ENCODE peak calls at places on chromosomes 2 and 18, in six cellular contexts. One of them, this sample, is unnamed.

GRCh38 chr2:240182476-240182875 is 42.0 kb upstream of the OTOS start:
- DNase-seq in Peyer's patch: no peak
- DNase-seq in WERI-Rb-1: no peak
- DNase-seq in transverse colon: no peak
- DNase-seq in heart left ventricle: no peak
- DNase-seq in upper lobe of right lung: peak; percentile 33
- DNase-seq in this sample: no peak

GRCh38 chr2:153622285-153622684 is 143.7 kb upstream of the RPRM start:
- DNase-seq in Peyer's patch: no peak
- DNase-seq in WERI-Rb-1: no peak
- DNase-seq in transverse colon: no peak
- DNase-seq in heart left ventricle: no peak
- DNase-seq in upper lobe of right lung: no peak
- DNase-seq in this sample: no peak

GRCh38 chr2:225171350-225171749 is 129.1 kb upstream of the DOCK10 start:
- DNase-seq in Peyer's patch: no peak
- DNase-seq in WERI-Rb-1: no peak
- DNase-seq in transverse colon: no peak
- DNase-seq in heart left ventricle: no peak
- DNase-seq in upper lobe of right lung: no peak
- DNase-seq in this sample: no peak

GRCh38 chr2:145548479-145548878 is 1028.6 kb upstream of the ZEB2 start:
- DNase-seq in Peyer's patch: no peak
- DNase-seq in WERI-Rb-1: no peak
- DNase-seq in transverse colon: no peak
- DNase-seq in heart left ventricle: no peak
- DNase-seq in upper lobe of right lung: no peak
- DNase-seq in this sample: no peak

GRCh38 chr2:231182500-231182899 is 15.9 kb upstream of the ARMC9 start:
- DNase-seq in Peyer's patch: no peak
- DNase-seq in WERI-Rb-1: no peak
- DNase-seq in transverse colon: no peak
- DNase-seq in heart left ventricle: no peak
- DNase-seq in upper lobe of right lung: no peak
- DNase-seq in this sample: no peak

GRCh38 chr2:45826889-45827635 is 175.6 kb downstream of the PRKCE start:
- DNase-seq in Peyer's patch: no peak
- DNase-seq in WERI-Rb-1: no peak
- DNase-seq in transverse colon: peak; percentile 38
- DNase-seq in heart left ventricle: peak; percentile 86
- DNase-seq in upper lobe of right lung: no peak
- DNase-seq in this sample: no peak

GRCh38 chr2:43083710-43084698 is 142.4 kb downstream of the ZFP36L2 start:
- DNase-seq in Peyer's patch: no peak
- DNase-seq in WERI-Rb-1: peak; percentile 64
- DNase-seq in transverse colon: no peak
- DNase-seq in heart left ventricle: peak; percentile 78
- DNase-seq in upper lobe of right lung: no peak
- DNase-seq in this sample: no peak

GRCh38 chr2:222673883-222674282 is 2.4 kb downstream of the MOGAT1 start:
- DNase-seq in Peyer's patch: no peak
- DNase-seq in WERI-Rb-1: peak; percentile 25
- DNase-seq in transverse colon: no peak
- DNase-seq in heart left ventricle: no peak
- DNase-seq in upper lobe of right lung: no peak
- DNase-seq in this sample: no peak

GRCh38 chr2:23375448-23375847 is 9.5 kb upstream of the KLHL29 start:
- DNase-seq in Peyer's patch: no peak
- DNase-seq in WERI-Rb-1: peak; percentile 54
- DNase-seq in transverse colon: no peak
- DNase-seq in heart left ventricle: no peak
- DNase-seq in upper lobe of right lung: no peak
- DNase-seq in this sample: no peak

GRCh38 chr2:231334179-231334930 is 61.2 kb upstream of the B3GNT7 start:
- DNase-seq in Peyer's patch: no peak
- DNase-seq in WERI-Rb-1: no peak
- DNase-seq in transverse colon: no peak
- DNase-seq in heart left ventricle: no peak
- DNase-seq in upper lobe of right lung: no peak
- DNase-seq in this sample: no peak

GRCh38 chr2:97913846-97914245 is 81.9 kb downstream of the TMEM131 start:
- DNase-seq in Peyer's patch: no peak
- DNase-seq in WERI-Rb-1: no peak
- DNase-seq in transverse colon: no peak
- DNase-seq in heart left ventricle: no peak
- DNase-seq in upper lobe of right lung: no peak
- DNase-seq in this sample: no peak

GRCh38 chr2:240893363-240893828 is 2.6 kb downstream of the MAB21L4 start:
- DNase-seq in Peyer's patch: no peak
- DNase-seq in WERI-Rb-1: peak; percentile 82
- DNase-seq in transverse colon: no peak
- DNase-seq in heart left ventricle: no peak
- DNase-seq in upper lobe of right lung: no peak
- DNase-seq in this sample: peak; percentile 24

GRCh38 chr2:205166749-205167148 is 515.6 kb upstream of the NRP2 start:
- DNase-seq in Peyer's patch: no peak
- DNase-seq in WERI-Rb-1: no peak
- DNase-seq in transverse colon: no peak
- DNase-seq in heart left ventricle: peak; percentile 33
- DNase-seq in upper lobe of right lung: no peak
- DNase-seq in this sample: no peak

GRCh38 chr18:51128533-51128932 is 68.9 kb downstream of the MEX3C start:
- DNase-seq in Peyer's patch: no peak
- DNase-seq in WERI-Rb-1: no peak
- DNase-seq in transverse colon: no peak
- DNase-seq in heart left ventricle: no peak
- DNase-seq in upper lobe of right lung: no peak
- DNase-seq in this sample: no peak

GRCh38 chr2:38794235-38794946 is 16.4 kb downstream of the GEMIN6 start:
- DNase-seq in Peyer's patch: no peak
- DNase-seq in WERI-Rb-1: no peak
- DNase-seq in transverse colon: no peak
- DNase-seq in heart left ventricle: no peak
- DNase-seq in upper lobe of right lung: no peak
- DNase-seq in this sample: no peak

GRCh38 chr2:237529452-237530402 is 36.6 kb upstream of the PRLH start:
- DNase-seq in Peyer's patch: no peak
- DNase-seq in WERI-Rb-1: no peak
- DNase-seq in transverse colon: no peak
- DNase-seq in heart left ventricle: peak; percentile 23
- DNase-seq in upper lobe of right lung: no peak
- DNase-seq in this sample: no peak

GRCh38 chr2:191625016-191625415 is 52.9 kb upstream of the NABP1 start:
- DNase-seq in Peyer's patch: peak; percentile 40
- DNase-seq in WERI-Rb-1: no peak
- DNase-seq in transverse colon: no peak
- DNase-seq in heart left ventricle: no peak
- DNase-seq in upper lobe of right lung: peak; percentile 62
- DNase-seq in this sample: peak; percentile 60

GRCh38 chr18:50973367-50974126 is 5.7 kb downstream of the ELAC1 start:
- DNase-seq in Peyer's patch: no peak
- DNase-seq in WERI-Rb-1: no peak
- DNase-seq in transverse colon: no peak
- DNase-seq in heart left ventricle: no peak
- DNase-seq in upper lobe of right lung: no peak
- DNase-seq in this sample: no peak

GRCh38 chr2:48450936-48451602 is 78.9 kb upstream of the STON1 start:
- DNase-seq in Peyer's patch: no peak
- DNase-seq in WERI-Rb-1: no peak
- DNase-seq in transverse colon: no peak
- DNase-seq in heart left ventricle: no peak
- DNase-seq in upper lobe of right lung: no peak
- DNase-seq in this sample: no peak

GRCh38 chr2:54597153-54597827 is 126.2 kb upstream of the EML6 start:
- DNase-seq in Peyer's patch: no peak
- DNase-seq in WERI-Rb-1: no peak
- DNase-seq in transverse colon: peak; percentile 68
- DNase-seq in heart left ventricle: peak; percentile 77
- DNase-seq in upper lobe of right lung: no peak
- DNase-seq in this sample: no peak

GRCh38 chr2:174246944-174247381 is 1.4 kb downstream of the OLA1 start:
- DNase-seq in Peyer's patch: no peak
- DNase-seq in WERI-Rb-1: peak; percentile 59
- DNase-seq in transverse colon: no peak
- DNase-seq in heart left ventricle: no peak
- DNase-seq in upper lobe of right lung: no peak
- DNase-seq in this sample: no peak

DNA sequence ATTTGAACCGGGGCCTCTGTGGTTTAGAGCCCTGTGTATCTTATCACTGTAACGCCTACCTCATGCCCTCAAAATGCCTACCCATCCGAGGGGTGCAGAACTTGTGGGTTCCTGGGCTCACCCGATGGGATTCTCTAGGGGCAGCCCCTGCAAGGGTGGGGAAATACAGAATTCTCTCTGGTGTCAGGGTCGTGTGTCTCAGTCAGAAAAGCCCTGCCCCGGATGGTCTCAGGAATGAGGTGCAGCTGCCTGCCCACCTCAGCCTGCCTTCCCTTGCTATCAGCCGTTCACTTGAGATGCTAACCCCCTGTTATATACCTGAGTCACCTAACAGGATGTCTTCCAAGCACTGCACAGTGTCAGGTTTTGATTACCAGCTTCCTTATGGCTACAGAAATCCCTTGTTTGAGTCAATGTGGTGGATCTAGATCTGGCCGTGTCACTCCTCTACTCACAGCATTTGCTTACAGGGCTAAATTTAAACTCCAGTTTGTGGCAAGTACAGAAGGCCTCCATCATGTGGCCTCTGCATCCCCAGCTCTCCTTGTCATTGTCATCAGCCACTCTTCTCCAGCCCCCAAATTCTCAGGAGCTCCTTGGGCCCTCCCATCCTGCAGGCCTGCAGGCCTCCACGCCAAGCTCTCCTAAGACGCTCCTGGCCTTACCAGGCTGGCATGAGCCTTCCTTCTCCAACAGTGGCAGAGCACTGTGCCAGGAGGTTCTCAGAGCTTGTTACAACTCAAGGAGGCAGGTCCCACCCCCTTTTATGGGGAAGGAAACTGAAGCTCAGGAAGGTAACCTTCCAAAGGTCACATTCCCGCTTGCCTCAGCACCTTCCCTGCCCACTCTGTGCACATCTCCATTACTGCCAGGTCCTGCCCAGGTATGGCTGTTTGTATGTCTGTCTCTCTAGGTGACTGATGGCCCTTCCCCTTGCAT is 14.3 kb upstream of the MAP3K2 start:
- DNase-seq in Peyer's patch: no peak
- DNase-seq in WERI-Rb-1: no peak
- DNase-seq in transverse colon: peak; percentile 76
- DNase-seq in heart left ventricle: no peak
- DNase-seq in upper lobe of right lung: no peak
- DNase-seq in this sample: no peak
- H3K27ac ChIP-seq in Peyer's patch: no peak overlapping the region
- H3K27ac ChIP-seq in WERI-Rb-1: no peak overlapping the region
- H3K27ac ChIP-seq in transverse colon: peak overlapping the region; percentile 82
- H3K27ac ChIP-seq in heart left ventricle: no peak overlapping the region
- H3K27ac ChIP-seq in upper lobe of right lung: no peak overlapping the region
- H3K27ac ChIP-seq in this sample: no peak overlapping the region

GRCh38 chr2:202290970-202291369 is 25.4 kb downstream of the NOP58 start:
- DNase-seq in Peyer's patch: no peak
- DNase-seq in WERI-Rb-1: no peak
- DNase-seq in transverse colon: no peak
- DNase-seq in heart left ventricle: no peak
- DNase-seq in upper lobe of right lung: no peak
- DNase-seq in this sample: no peak

GRCh38 chr2:202289394-202290204 is 24.0 kb downstream of the NOP58 start:
- DNase-seq in Peyer's patch: no peak
- DNase-seq in WERI-Rb-1: no peak
- DNase-seq in transverse colon: no peak
- DNase-seq in heart left ventricle: no peak
- DNase-seq in upper lobe of right lung: no peak
- DNase-seq in this sample: no peak

GRCh38 chr2:202290316-202290715 is 24.8 kb downstream of the NOP58 start:
- DNase-seq in Peyer's patch: no peak
- DNase-seq in WERI-Rb-1: no peak
- DNase-seq in transverse colon: no peak
- DNase-seq in heart left ventricle: no peak
- DNase-seq in upper lobe of right lung: no peak
- DNase-seq in this sample: no peak

DNA sequence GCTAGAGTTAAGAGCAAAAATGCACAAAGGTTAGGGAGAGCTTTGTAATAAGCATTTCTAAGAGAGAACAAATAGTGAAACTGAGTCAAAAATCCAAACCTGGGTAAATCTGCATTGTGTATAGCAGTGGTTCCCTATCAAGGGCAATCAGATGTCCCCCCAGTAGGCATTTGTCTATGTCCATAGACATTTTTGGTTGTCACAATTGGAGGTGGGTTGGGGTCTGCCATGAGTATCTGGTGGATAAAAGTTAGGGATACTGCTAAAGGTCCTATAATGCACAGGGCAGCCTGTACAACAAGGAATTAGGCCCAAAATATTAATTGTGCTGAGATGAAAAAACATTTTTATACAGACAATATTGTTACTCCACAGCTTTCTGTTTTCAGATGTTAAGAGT is 21.0 kb downstream of the NOP58 start:
- DNase-seq in Peyer's patch: no peak
- DNase-seq in WERI-Rb-1: no peak
- DNase-seq in transverse colon: no peak
- DNase-seq in heart left ventricle: no peak
- DNase-seq in upper lobe of right lung: no peak
- DNase-seq in this sample: no peak
- H3K36me3 ChIP-seq in Peyer's patch: no peaks in the 10 kb centered on the region
- H3K36me3 ChIP-seq in WERI-Rb-1: peaks cover 90% of the 10 kb centered on the region
- H3K36me3 ChIP-seq in transverse colon: no peaks in the 10 kb centered on the region
- H3K36me3 ChIP-seq in heart left ventricle: peaks cover 97% of the 10 kb centered on the region
- H3K36me3 ChIP-seq in upper lobe of right lung: peaks cover 99% of the 10 kb centered on the region
- H3K36me3 ChIP-seq in this sample: peaks cover 54% of the 10 kb centered on the region

DNA sequence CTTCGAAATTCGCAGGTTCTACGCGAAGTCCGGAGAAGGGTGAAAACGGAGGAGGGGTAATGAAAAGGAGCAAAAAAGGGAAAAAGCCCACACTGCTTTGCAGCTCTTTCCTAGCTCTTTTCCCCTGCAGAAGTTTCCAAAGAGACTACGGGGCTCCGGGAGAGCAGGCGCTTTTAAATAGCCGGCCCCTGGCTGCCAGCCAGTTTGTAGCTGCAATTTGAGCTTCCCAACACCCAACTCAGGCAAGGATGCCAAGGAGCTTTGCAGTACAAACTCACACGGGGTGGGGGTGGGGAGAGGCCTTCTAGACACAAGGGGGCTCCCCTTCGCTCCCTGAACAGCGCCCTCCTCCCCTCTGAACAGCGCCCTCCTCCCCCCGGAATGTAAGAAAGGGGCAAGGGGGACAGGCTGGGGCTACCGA is at the start of gene IGFBP5:
- DNase-seq in Peyer's patch: peak; percentile 36
- DNase-seq in WERI-Rb-1: peak; percentile 38
- DNase-seq in transverse colon: peak; percentile 75
- DNase-seq in heart left ventricle: peak; percentile 89
- DNase-seq in upper lobe of right lung: peak; percentile 81
- DNase-seq in this sample: no peak
- TF ChIP-seq CTCF in Peyer's patch: no peak
- TF ChIP-seq CTCF in WERI-Rb-1: peak; percentile 39
- TF ChIP-seq CTCF in transverse colon: no peak
- TF ChIP-seq CTCF in heart left ventricle: no peak
- TF ChIP-seq CTCF in upper lobe of right lung: no peak
- TF ChIP-seq CTCF in this sample: no peak

DNA sequence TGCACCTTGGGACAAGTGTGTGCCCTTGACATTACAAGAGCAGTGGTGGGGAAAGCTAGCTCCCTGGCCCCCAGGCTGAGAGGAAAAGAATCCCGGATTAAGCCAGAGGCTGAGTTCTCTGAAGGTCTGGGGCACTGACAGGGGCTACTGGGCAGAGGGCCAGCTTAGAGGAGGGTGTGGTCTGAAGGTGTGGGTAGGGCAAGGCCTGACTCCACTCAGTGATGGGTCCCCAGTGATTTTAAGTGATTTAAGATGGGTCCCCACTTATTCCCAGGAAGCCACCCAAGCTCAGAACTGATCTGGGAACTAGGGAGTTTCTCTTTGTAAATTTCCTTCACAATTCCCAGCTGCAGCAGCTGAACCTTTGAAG is 8.8 kb downstream of the TMEM37 start:
- DNase-seq in Peyer's patch: no peak
- DNase-seq in WERI-Rb-1: peak; percentile 61
- DNase-seq in transverse colon: no peak
- DNase-seq in heart left ventricle: no peak
- DNase-seq in upper lobe of right lung: no peak
- DNase-seq in this sample: no peak
- H3K27ac ChIP-seq in Peyer's patch: no peak overlapping the region
- H3K27ac ChIP-seq in WERI-Rb-1: no peak overlapping the region
- H3K27ac ChIP-seq in transverse colon: no peak overlapping the region
- H3K27ac ChIP-seq in heart left ventricle: no peak overlapping the region
- H3K27ac ChIP-seq in upper lobe of right lung: no peak overlapping the region
- H3K27ac ChIP-seq in this sample: no peak overlapping the region

This sample was measured in CD8-positive, alpha-beta T cell.